ENCODE peak calls at places on chromosomes 12 and 14, in six cellular contexts. H is IMR-90, P is H9, X is mesenchymal stem cell, M is neuronal stem cell, W is H1. Y is an unnamed sample.

GRCh38 chr12:87406926-87407325 is 622.3 kb downstream of the C12orf50 start:
- DNase-seq in H (peak), P (no peak), X (no peak), M (no peak), W (no peak), Y (no peak)

GRCh38 chr12:108646597-108647190 is 13.0 kb upstream of the SELPLG start:
- DNase-seq in H (peak), P (no peak), X (no peak), M (no peak), W (no peak), Y (no peak)

GRCh38 chr12:58850826-58851225 is 69.5 kb downstream of the LRIG3 start:
- DNase-seq in H (no peak), P (no peak), X (no peak), M (no peak), W (no peak), Y (no peak)

GRCh38 chr14:67517083-67517482 is 16.0 kb upstream of the PLEKHH1 start:
- DNase-seq in H (no peak), P (peak), X (no peak), M (no peak), W (no peak), Y (no peak)

GRCh38 chr14:100031506-100032281 is 33.5 kb upstream of the EVL start:
- DNase-seq in H (peak), P (no peak), X (peak), M (no peak), W (no peak), Y (peak)

GRCh38 chr12:122117979-122118378 is 39.4 kb downstream of the MLXIP start:
- DNase-seq in H (peak), P (no peak), X (no peak), M (no peak), W (no peak), Y (peak)

GRCh38 chr12:103800252-103800771 is 40.7 kb downstream of the NT5DC3 start:
- DNase-seq in H (peak), P (no peak), X (no peak), M (no peak), W (no peak), Y (no peak)

GRCh38 chr12:103626498-103626897 is 39.4 kb downstream of the STAB2 start:
- DNase-seq in H (peak), P (peak), X (peak), M (peak), W (no peak), Y (no peak)

GRCh38 chr12:6639151-6639773 is 3.5 kb upstream of the LPAR5 start:
- DNase-seq in H (no peak), P (no peak), X (no peak), M (no peak), W (no peak), Y (no peak)

GRCh38 chr12:127537070-127537469 is 729.9 kb upstream of the TMEM132C start:
- DNase-seq in H (no peak), P (no peak), X (no peak), M (no peak), W (no peak), Y (no peak)

GRCh38 chr12:57130941-57131340 is 2.7 kb downstream of the LRP1 start:
- DNase-seq in H (no peak), P (no peak), X (no peak), M (no peak), W (no peak), Y (no peak)

GRCh38 chr14:60958146-60958545 is 22.7 kb downstream of the TRMT5 start:
- DNase-seq in H (no peak), P (no peak), X (no peak), M (no peak), W (no peak), Y (no peak)

GRCh38 chr14:81224222-81224621 is 3.5 kb upstream of the GTF2A1 start:
- DNase-seq in H (no peak), P (no peak), X (no peak), M (no peak), W (no peak), Y (no peak)

GRCh38 chr12:48882325-48882687 is 16.6 kb upstream of the RND1 start:
- DNase-seq in H (peak), P (peak), X (peak), M (no peak), W (no peak), Y (peak)

GRCh38 chr12:48880647-48881046 is 15.0 kb upstream of the RND1 start:
- DNase-seq in H (no peak), P (no peak), X (no peak), M (no peak), W (no peak), Y (no peak)

GRCh38 chr12:48881652-48882324 is 16.1 kb upstream of the RND1 start:
- DNase-seq in H (no peak), P (no peak), X (peak), M (no peak), W (no peak), Y (no peak)

GRCh38 chr12:48882972-48883304 is 17.3 kb upstream of the RND1 start:
- DNase-seq in H (no peak), P (no peak), X (peak), M (no peak), W (no peak), Y (no peak)

DNA sequence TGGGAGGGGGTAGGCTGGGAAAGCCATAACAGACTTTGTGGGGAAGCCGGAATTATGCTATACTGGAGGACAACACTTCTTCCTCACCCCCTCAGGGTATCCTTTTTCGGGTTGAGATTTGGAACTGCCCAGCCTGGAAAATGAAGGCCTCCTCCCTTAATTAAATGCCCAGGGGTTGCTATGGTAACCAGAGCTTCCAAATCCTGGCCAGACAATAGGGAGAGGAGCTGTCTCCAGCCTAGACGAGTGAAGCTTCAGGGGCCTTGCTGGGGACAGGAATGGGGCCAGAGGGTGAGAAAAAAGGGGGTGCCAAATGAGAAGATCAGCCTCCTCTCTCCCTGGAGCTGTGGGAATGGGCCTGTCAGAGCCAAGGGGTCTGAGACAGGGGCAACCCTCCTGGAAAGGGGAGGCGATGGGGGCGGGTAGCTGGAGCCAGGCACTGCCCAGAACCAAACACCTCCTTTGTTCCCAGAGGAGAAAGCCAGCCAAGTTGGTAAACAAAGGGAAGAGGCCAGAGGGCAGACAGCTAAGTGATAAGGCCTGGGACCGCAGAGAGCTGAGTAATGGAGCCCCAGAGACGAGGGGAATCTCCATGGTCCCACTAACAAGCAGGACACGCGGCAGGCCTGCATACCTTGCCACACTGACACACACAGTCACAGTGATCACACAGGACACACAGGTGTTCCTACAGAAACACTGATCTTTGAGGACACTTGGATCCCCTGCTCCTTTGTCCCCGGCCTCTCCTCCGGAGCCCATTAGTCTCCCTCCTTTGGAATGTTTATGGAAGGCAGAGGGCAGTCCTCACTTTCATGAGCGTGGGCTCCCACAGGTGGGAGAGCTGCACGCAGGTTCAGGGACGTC is 17.9 kb upstream of the RND1 start:
- DNase-seq in H (peak), P (peak), X (peak), M (peak), W (no peak), Y (no peak)
- H3K14ac ChIP-seq in H (peak), P (peak), X (peak), M (no peak), W (no peak), Y (peak)

GRCh38 chr12:39440101-39440500 is 2.8 kb downstream of the KIF21A start:
- DNase-seq in H (no peak), P (no peak), X (no peak), M (no peak), W (no peak), Y (no peak)
- H3K9ac ChIP-seq in H (no peak), P (no peak), X (no peak), M (no peak), W (no peak), Y (no peak)

DNA sequence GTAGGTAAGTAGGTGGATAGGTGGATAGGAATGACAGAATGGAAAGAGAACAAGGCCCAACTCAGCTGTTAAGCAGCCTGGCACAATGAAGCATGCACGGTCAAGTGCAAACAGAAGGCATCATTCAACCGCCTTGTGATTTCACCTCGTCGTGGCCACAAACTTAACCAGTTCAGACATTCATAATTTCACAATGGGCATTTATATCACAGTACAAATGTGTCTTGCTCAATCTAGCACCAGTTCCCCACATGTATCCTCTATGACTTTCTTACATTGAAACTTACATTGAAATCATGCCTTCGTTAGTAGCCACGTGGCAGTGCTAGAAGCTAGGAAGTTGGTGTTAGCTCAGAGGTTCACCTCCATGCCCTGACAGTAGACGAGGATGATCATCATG is 207.5 kb downstream of the ETV6 start:
- DNase-seq in H (no peak), P (no peak), X (no peak), M (no peak), W (no peak), Y (peak)
- H2AK5ac ChIP-seq in H (no peak), P (no peak), X (no peak), M (no peak), W (no peak), Y (no peak)

GRCh38 chr12:115489253-115489652 is 788.2 kb downstream of the MED13L start:
- DNase-seq in H (no peak), P (no peak), X (no peak), M (no peak), W (no peak), Y (no peak)
- H3K14ac ChIP-seq in H (no peak), P (peak), X (no peak), M (no peak), W (no peak), Y (no peak)

Y was measured in trophoblast cell.